ENCODE peak calls at places on chromosome 20, in four cellular contexts. J is GM12878, K is HL-60, S is K562. B is an unnamed sample.

GRCh38 chr20:58921564-58921963 is 59.5 kb upstream of the NELFCD start:
- DNase-seq in J (no peak), K (no peak), S (no peak), B (no peak)

GRCh38 chr20:884983-885952 is 30.9 kb downstream of the ANGPT4 start:
- DNase-seq in J (no peak), K (peak), S (no peak), B (no peak)

GRCh38 chr20:32638848-32639247 is 34.9 kb downstream of the C20orf203 start:
- DNase-seq in J (no peak), K (no peak), S (no peak), B (no peak)

GRCh38 chr20:588932-589672 is 21.0 kb downstream of the TCF15 start:
- DNase-seq in J (peak), K (no peak), S (no peak), B (no peak)

GRCh38 chr20:47726632-47727031 is 58.6 kb downstream of the SULF2 start:
- DNase-seq in J (no peak), K (no peak), S (no peak), B (no peak)

GRCh38 chr20:2130062-2130591 is 28.5 kb downstream of the STK35 start:
- DNase-seq in J (no peak), K (no peak), S (no peak), B (no peak)

GRCh38 chr20:63116412-63117106 is 99.4 kb downstream of the YTHDF1 start:
- DNase-seq in J (no peak), K (no peak), S (peak), B (no peak)

GRCh38 chr20:53839423-53840176 is 230.8 kb downstream of the BCAS1 start:
- DNase-seq in J (peak), K (peak), S (no peak), B (no peak)

GRCh38 chr20:34240698-34241615 is at the start of gene ASIP:
- DNase-seq in J (no peak), K (peak), S (no peak), B (no peak)

GRCh38 chr20:45090481-45090880 is 10.4 kb downstream of the KCNS1 start:
- DNase-seq in J (no peak), K (no peak), S (no peak), B (no peak)

GRCh38 chr20:59192533-59192896 is 28.9 kb downstream of the ZNF831 start:
- DNase-seq in J (no peak), K (no peak), S (no peak), B (no peak)

GRCh38 chr20:58246346-58246745 is 17.9 kb upstream of the ANKRD60 start:
- DNase-seq in J (no peak), K (peak), S (no peak), B (no peak)

GRCh38 chr20:60101894-60102281 is 143.7 kb downstream of the CDH26 start:
- DNase-seq in J (no peak), K (no peak), S (no peak), B (no peak)

GRCh38 chr20:19860742-19861141 is 102.7 kb downstream of the RIN2 start:
- DNase-seq in J (peak), K (no peak), S (no peak), B (no peak)

GRCh38 chr20:8161262-8162071 is 29.4 kb downstream of the PLCB1 start:
- DNase-seq in J (no peak), K (no peak), S (no peak), B (no peak)

GRCh38 chr20:10609726-10610125 is 64.1 kb downstream of the JAG1 start:
- DNase-seq in J (no peak), K (no peak), S (no peak), B (no peak)

GRCh38 chr20:38732981-38733380 is 8.7 kb downstream of the SLC32A1 start:
- DNase-seq in J (no peak), K (no peak), S (no peak), B (no peak)

GRCh38 chr20:35720165-35721123 is 21.2 kb downstream of the ROMO1 start:
- DNase-seq in J (no peak), K (no peak), S (no peak), B (no peak)

GRCh38 chr20:5393218-5393870 is 76.6 kb upstream of the PROKR2 start:
- DNase-seq in J (no peak), K (no peak), S (no peak), B (no peak)

GRCh38 chr20:33947709-33948295 is 45.9 kb upstream of the RALY start:
- DNase-seq in J (peak), K (peak), S (peak), B (peak)

GRCh38 chr20:63553933-63554290 is at the start of gene FNDC11:
- DNase-seq in J (no peak), K (no peak), S (peak), B (no peak)

GRCh38 chr20:9185511-9185910 is 116.6 kb downstream of the PLCB4 start:
- DNase-seq in J (no peak), K (no peak), S (no peak), B (no peak)

GRCh38 chr20:8523684-8524083 is 391.6 kb downstream of the PLCB1 start:
- DNase-seq in J (no peak), K (peak), S (no peak), B (no peak)

GRCh38 chr20:57653546-57653900 is 33.3 kb upstream of the ZBP1 start:
- DNase-seq in J (no peak), K (no peak), S (no peak), B (no peak)

GRCh38 chr20:878511-879307 is 37.4 kb downstream of the ANGPT4 start:
- DNase-seq in J (no peak), K (no peak), S (peak), B (peak)

GRCh38 chr20:43994486-43995100 is 79.9 kb downstream of the TOX2 start:
- DNase-seq in J (no peak), K (no peak), S (no peak), B (no peak)

GRCh38 chr20:1390552-1391403 is 2.1 kb downstream of the FKBP1A start:
- DNase-seq in J (no peak), K (no peak), S (no peak), B (no peak)

GRCh38 chr20:13008761-13009681 is at the start of gene SPTLC3:
- DNase-seq in J (no peak), K (no peak), S (no peak), B (no peak)

DNA sequence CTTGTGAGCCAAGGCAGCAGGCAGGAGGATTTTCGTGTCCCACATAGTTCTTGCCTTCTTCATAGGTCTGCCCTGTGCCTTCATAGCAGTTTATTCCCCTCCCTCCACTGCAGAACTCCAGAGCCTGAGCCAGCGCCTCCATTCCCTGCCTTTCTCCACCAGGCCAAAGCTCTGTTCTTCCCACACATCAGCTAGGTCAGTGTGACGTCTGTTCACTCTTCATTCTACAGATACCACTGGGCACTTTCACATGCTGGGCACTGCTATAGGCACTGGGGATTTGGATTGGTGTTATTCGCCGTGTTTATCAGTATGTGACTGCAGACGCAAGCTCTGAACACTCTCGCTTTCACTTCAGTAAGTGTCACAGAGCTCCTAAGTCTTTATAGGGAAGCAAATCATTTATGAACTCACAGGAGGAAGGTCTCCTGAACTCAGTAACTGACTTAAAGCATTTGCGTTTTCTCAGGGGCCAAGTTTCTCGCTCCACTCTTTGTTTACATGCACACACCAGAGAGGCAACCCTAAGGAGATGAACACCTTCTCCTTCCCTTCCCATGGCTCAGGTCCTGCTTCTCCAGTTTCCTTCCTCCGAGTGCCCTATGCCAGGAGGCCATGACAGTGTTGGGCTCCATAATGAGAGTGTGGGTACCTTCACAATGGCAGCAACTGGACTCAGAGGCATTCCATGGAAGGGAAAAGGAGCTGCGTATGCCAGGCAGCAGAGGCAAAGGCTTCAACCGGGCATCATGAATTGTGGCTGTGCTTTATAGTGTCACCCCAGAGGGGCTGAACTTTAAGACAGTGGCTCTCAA is 6.3 kb upstream of the APMAP start:
- DNase-seq in J (no peak), K (no peak), S (no peak), B (no peak)
- TF ChIP-seq SPI1 in J (no peak), K (no peak), S (no peak), B (no peak)

GRCh38 chr20:61629361-61630239 is 377.5 kb downstream of the CDH4 start:
- DNase-seq in J (no peak), K (no peak), S (no peak), B (no peak)

GRCh38 chr20:61628480-61628879 is 376.4 kb downstream of the CDH4 start:
- DNase-seq in J (no peak), K (no peak), S (no peak), B (no peak)

GRCh38 chr20:61630240-61630650 is 378.2 kb downstream of the CDH4 start:
- DNase-seq in J (no peak), K (no peak), S (no peak), B (no peak)

GRCh38 chr20:61627791-61628415 is 375.8 kb downstream of the CDH4 start:
- DNase-seq in J (no peak), K (no peak), S (no peak), B (no peak)

GRCh38 chr20:61628901-61629300 is 376.8 kb downstream of the CDH4 start:
- DNase-seq in J (no peak), K (no peak), S (no peak), B (no peak)
- TF ChIP-seq POLR2AphosphoS5 in J (no peak), K (no peak), S (no peak), B (no peak)

GRCh38 chr20:41047279-41047974 is 18.8 kb downstream of the TOP1 start:
- DNase-seq in J (no peak), K (no peak), S (no peak), B (no peak)
- TF ChIP-seq SPI1 in J (no peak), K (no peak), S (no peak), B (no peak)

DNA sequence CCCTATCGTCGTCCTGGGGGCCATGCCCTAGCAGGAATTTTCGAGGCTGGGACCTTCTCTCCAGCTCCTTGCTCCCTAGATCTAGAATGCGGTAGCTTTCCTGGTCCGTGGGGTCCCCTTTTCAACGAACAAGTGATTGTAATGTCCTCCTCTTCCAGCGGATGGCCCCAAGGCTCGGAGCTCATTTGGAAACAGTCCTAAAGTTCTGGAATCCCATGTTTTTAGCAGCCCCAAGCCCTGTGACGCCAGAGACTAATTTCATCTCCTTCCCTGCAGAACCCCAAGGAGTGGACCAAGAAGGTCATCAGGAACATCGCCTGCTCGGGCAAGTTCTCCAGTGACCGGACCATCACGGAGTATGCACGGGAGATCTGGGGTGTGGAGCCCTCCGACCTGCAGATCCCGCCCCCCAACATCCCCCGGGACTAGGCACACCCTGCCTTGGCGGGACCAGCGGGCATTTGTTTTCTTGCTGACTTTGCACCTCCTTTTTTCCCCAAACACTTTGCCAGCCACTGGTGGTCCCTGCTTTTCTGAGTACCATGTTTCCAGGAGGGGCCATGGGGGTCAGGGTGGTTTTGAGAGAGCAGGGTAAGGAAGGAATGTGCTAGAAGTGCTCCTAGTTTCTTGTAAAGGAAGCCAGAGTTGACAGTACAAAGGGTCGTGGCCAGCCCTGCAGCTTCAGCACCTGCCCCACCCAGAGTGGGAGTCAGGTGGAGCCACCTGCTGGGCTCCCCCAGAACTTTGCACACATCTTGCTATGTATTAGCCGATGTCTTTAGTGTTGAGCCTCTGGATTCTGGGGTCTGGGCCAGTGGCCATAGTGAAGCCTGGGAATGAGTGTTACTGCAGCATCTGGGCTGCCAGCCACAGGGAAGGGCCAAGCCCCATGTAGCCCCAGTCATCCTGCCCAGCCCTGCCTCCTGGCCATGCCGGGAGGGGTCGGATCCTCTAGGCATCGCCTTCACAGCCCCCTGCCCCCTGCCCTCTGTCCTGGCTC is 48.5 kb downstream of the PYGB start:
- DNase-seq in J (no peak), K (peak), S (peak), B (peak)
- TF ChIP-seq POLR2AphosphoS5 in J (no peak), K (no peak), S (no peak), B (no peak)

GRCh38 chr20:16619953-16620352 is 46.7 kb upstream of the KIF16B start:
- DNase-seq in J (no peak), K (no peak), S (no peak), B (no peak)
- TF ChIP-seq SPI1 in J (no peak), K (no peak), S (no peak), B (no peak)

GRCh38 chr20:48774696-48775095 is 53.1 kb downstream of the PREX1 start:
- DNase-seq in J (no peak), K (no peak), S (no peak), B (no peak)
- TF ChIP-seq POLR2AphosphoS5 in J (no peak), K (no peak), S (no peak), B (no peak)

GRCh38 chr20:23047738-23048214 is 1.7 kb downstream of the THBD start:
- DNase-seq in J (no peak), K (no peak), S (no peak), B (no peak)
- TF ChIP-seq SPI1 in J (no peak), K (no peak), S (no peak), B (no peak)

GRCh38 chr20:50673146-50673830 is 18.1 kb downstream of the RIPOR3 start:
- DNase-seq in J (no peak), K (no peak), S (peak), B (no peak)
- TF ChIP-seq POLR2AphosphoS5 in J (no peak), K (no peak), S (no peak), B (no peak)

DNA sequence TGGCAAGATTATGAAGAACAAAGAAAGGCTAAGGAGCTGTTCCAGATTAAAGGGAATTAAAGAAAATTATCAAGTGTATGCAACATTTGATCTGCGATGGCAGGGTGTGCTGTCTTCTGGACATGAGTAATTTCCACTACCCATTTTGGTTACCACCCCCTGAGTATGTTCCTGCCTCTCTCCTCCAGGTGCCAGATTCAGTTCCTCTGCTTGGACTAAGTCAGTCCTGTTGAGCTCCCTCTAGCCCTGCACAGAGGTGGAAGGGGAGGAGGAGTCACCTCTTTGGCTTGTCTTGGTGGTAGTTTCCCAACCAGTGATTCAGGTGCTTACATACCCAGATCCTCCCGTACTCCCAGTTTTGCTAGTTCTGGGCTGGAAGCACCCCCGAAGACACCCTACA is 22.2 kb upstream of the SNRPB2 start:
- DNase-seq in J (no peak), K (no peak), S (no peak), B (no peak)
- TF ChIP-seq SPI1 in J (peak), K (no peak), S (no peak), B (peak)

GRCh38 chr20:50223321-50223995 is 32.8 kb downstream of the CEBPB start:
- DNase-seq in J (no peak), K (no peak), S (no peak), B (no peak)

GRCh38 chr20:50220894-50221266 is 30.2 kb downstream of the CEBPB start:
- DNase-seq in J (no peak), K (peak), S (no peak), B (no peak)

GRCh38 chr20:50220093-50220893 is 29.7 kb downstream of the CEBPB start:
- DNase-seq in J (no peak), K (no peak), S (no peak), B (no peak)

GRCh38 chr20:50222568-50223320 is 32.1 kb downstream of the CEBPB start:
- DNase-seq in J (no peak), K (no peak), S (no peak), B (no peak)

GRCh38 chr20:50221501-50222323 is 31.1 kb downstream of the CEBPB start:
- DNase-seq in J (no peak), K (peak), S (no peak), B (no peak)
- TF ChIP-seq POLR2AphosphoS5 in J (no peak), K (peak), S (no peak), B (no peak)

B was measured in GM12891.